ENCODE peak calls at places on chromosomes 12 and 14, in four cellular contexts. F, I, S and X are unnamed samples. For H3K9me3, the result is how much of the 10 kb centered on the place peaks cover.

GRCh38 chr14:77323571-77323970 is 2.7 kb downstream of the GSTZ1 start:
- DNase-seq in F (no peak), I (no peak), S (no peak), X (no peak)

GRCh38 chr14:99951085-99951484 is 114.1 kb upstream of the EVL start:
- DNase-seq in F (no peak), I (no peak), S (no peak), X (no peak)

GRCh38 chr12:83796527-83796926 is 1109.8 kb downstream of the TMTC2 start:
- DNase-seq in F (peak), I (no peak), S (peak), X (no peak)

GRCh38 chr14:50688875-50689274 is 20.8 kb upstream of the SAV1 start:
- DNase-seq in F (no peak), I (no peak), S (no peak), X (no peak)

GRCh38 chr12:108914031-108914630 is 34.2 kb downstream of the DAO start:
- DNase-seq in F (peak), I (no peak), S (no peak), X (no peak)

GRCh38 chr12:127550271-127550670 is 716.7 kb upstream of the TMEM132C start:
- DNase-seq in F (peak), I (no peak), S (no peak), X (no peak)

GRCh38 chr12:13801543-13801942 is 179.9 kb downstream of the GRIN2B start:
- DNase-seq in F (no peak), I (no peak), S (no peak), X (no peak)

GRCh38 chr14:90539996-90540395 is 143.2 kb downstream of the CALM1 start:
- DNase-seq in F (no peak), I (no peak), S (no peak), X (no peak)

GRCh38 chr14:91911474-91912032 is 35.9 kb downstream of the FBLN5 start:
- DNase-seq in F (peak), I (peak), S (peak), X (peak)

GRCh38 chr14:74704656-74705055 is 8.2 kb downstream of the AREL1 start:
- DNase-seq in F (no peak), I (no peak), S (no peak), X (no peak)

GRCh38 chr14:35355981-35356839 is 48.3 kb downstream of the NFKBIA start:
- DNase-seq in F (peak), I (no peak), S (no peak), X (no peak)

GRCh38 chr12:124730455-124730932 is 133.2 kb downstream of the SCARB1 start:
- DNase-seq in F (peak), I (no peak), S (no peak), X (no peak)

GRCh38 chr12:6792522-6793201 is 3.3 kb downstream of the CD4 start:
- DNase-seq in F (no peak), I (no peak), S (peak), X (no peak)

GRCh38 chr12:98343002-98343567 is 172.3 kb upstream of the TMPO start:
- DNase-seq in F (no peak), I (no peak), S (no peak), X (no peak)

GRCh38 chr14:71116206-71117122 is 209.2 kb downstream of the PCNX1 start:
- DNase-seq in F (no peak), I (no peak), S (no peak), X (peak)

GRCh38 chr12:106147956-106148355 is 9.2 kb upstream of the NUAK1 start:
- DNase-seq in F (no peak), I (peak), S (no peak), X (no peak)

GRCh38 chr12:73817161-73817560 is 720.5 kb upstream of the ATXN7L3B start:
- DNase-seq in F (no peak), I (no peak), S (no peak), X (no peak)

GRCh38 chr14:32150392-32150791 is 51.5 kb upstream of the RNU6-7 start:
- DNase-seq in F (no peak), I (no peak), S (no peak), X (no peak)

GRCh38 chr12:105567061-105567460 is 236.6 kb downstream of the C12orf75 start:
- DNase-seq in F (no peak), I (no peak), S (no peak), X (no peak)

GRCh38 chr14:36585100-36585499 is 2.7 kb upstream of the NKX2-8 start:
- DNase-seq in F (no peak), I (no peak), S (no peak), X (no peak)

GRCh38 chr12:99644629-99645028 is 2.9 kb upstream of the GARIN6 start:
- DNase-seq in F (no peak), I (no peak), S (no peak), X (no peak)

GRCh38 chr12:67456281-67456918 is 187.2 kb downstream of the CAND1 start:
- DNase-seq in F (peak), I (peak), S (peak), X (no peak)

GRCh38 chr12:38907171-38907923 is 2.0 kb upstream of the CPNE8 start:
- DNase-seq in F (no peak), I (no peak), S (no peak), X (no peak)

GRCh38 chr12:38903596-38903995 is 1.8 kb downstream of the CPNE8 start:
- DNase-seq in F (no peak), I (no peak), S (no peak), X (no peak)

GRCh38 chr12:38906482-38907170 is 1.2 kb upstream of the CPNE8 start:
- DNase-seq in F (peak), I (peak), S (peak), X (no peak)

GRCh38 chr12:38904932-38905479 is 385 bp downstream of the CPNE8 start:
- DNase-seq in F (peak), I (peak), S (peak), X (no peak)

DNA sequence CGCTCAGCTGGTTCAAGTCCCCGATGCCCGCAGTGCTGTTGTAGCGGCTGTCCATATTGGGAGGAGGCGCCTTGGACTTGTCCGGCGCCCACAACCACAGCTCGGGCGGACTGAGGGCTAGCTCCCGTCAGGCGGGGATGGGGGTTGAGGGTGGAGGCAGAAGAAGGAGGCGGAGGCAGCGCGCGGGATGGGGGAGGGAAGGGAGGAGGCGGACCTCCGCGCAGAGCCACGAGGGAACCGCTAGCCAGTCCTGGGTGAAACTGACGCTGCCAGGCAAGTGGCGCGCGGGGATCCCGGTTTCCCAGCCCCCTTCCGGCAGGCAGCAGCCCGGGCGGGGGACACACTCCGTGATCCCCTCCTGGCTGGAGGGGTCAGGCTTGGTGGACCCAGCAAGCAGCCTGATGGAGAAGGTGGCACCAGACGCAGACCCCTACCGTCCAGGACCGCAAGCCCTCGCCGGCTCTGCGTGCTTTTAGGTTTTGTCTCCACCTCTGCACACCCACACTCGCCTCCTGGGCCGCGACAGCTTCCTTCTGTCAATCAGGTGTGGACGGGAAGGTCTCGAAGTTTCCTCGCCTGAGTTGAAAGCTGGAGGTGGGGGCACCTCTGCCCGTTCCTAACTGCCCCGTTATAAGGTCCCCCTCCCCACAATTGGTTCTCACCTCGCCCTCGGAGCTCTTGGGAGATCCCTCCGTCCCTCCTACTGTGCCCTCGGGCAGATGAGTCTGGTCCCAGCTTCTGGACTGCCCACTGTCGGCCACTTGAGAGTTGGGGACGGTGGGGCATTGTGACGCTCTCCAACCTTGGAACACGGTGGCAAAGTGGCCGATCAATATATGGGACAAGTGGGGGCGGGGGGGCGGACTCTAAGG is at the start of gene CPNE8:
- DNase-seq in F (peak), I (peak), S (peak), X (no peak)
- TF ChIP-seq EZH2phosphoT487 in F (no peak), I (no peak), S (no peak), X (no peak)

DNA sequence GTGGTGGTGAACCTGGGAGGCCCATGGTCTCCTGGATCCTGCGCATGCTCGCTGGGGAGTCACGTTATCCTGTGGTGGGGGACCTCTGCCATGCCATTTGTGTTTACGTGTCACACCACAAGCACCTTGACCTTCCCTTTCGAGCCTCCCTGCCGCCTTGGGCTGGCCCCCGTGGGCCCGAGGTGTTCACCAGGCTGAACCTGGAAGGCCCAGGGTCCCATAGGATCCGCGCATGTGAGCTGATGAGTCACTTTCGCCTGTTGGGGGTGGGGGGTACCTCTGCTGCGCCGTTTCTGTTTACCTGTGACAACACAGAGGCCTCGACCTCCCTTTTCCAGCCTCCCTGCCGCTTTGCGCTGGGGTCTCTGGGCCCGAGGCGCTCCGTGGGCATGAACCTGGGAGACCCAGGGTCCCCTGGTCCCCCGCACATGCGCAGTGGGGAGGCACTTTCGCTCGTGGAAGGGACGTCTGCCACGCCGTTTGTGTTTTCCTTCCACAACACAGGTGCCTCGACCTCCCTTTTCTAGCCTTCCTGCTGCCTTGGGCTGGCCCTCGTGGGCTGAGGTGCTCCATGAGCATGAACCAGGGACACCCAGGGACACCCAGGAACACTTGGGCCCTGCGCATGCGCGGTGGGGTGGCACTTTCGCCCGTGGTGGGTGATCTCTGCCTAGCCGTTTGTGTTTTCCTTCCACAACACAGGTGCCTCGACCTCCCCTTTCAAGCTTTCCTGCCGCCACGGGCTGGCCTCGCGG is 334.1 kb downstream of the ALG10 start:
- DNase-seq in F (no peak), I (no peak), S (no peak), X (no peak)
- H3K9me3 ChIP-seq in F (under half), I (under half), S (under half), X (under half)

GRCh38 chr12:26080911-26081310 is 43.9 kb downstream of the BHLHE41 start:
- DNase-seq in F (no peak), I (no peak), S (no peak), X (no peak)

GRCh38 chr12:26077915-26078314 is 46.9 kb downstream of the BHLHE41 start:
- DNase-seq in F (peak), I (no peak), S (no peak), X (no peak)
- H3K4me2 ChIP-seq in F (no peak), I (no peak), S (no peak), X (no peak)

GRCh38 chr14:68193970-68194634 is 374.5 kb downstream of the RAD51B start:
- DNase-seq in F (no peak), I (no peak), S (no peak), X (no peak)
- TF ChIP-seq EZH2phosphoT487 in F (no peak), I (no peak), S (no peak), X (no peak)

GRCh38 chr14:105904379-105904778 is 378.0 kb downstream of the TMEM121 start:
- DNase-seq in F (no peak), I (no peak), S (no peak), X (no peak)
- H3K9me3 ChIP-seq in F (under half), I (under half), S (under half), X (under half)

GRCh38 chr12:110248096-110248447 is 33.0 kb upstream of the ATP2A2 start:
- DNase-seq in F (no peak), I (no peak), S (no peak), X (no peak)
- H3K4me2 ChIP-seq in F (no peak), I (no peak), S (no peak), X (no peak)

GRCh38 chr14:64799555-64799954 is 80.2 kb downstream of the SPTB start:
- DNase-seq in F (no peak), I (no peak), S (no peak), X (no peak)

GRCh38 chr14:64804754-64805260 is 74.9 kb downstream of the SPTB start:
- DNase-seq in F (no peak), I (no peak), S (no peak), X (no peak)

GRCh38 chr14:64801046-64801445 is 78.7 kb downstream of the SPTB start:
- DNase-seq in F (no peak), I (no peak), S (no peak), X (no peak)

GRCh38 chr14:64800000-64800399 is 79.7 kb downstream of the SPTB start:
- DNase-seq in F (peak), I (peak), S (peak), X (peak)

GRCh38 chr14:64801800-64802199 is 77.9 kb downstream of the SPTB start:
- DNase-seq in F (peak), I (peak), S (peak), X (no peak)
- TF ChIP-seq EZH2phosphoT487 in F (no peak), I (no peak), S (no peak), X (no peak)

DNA sequence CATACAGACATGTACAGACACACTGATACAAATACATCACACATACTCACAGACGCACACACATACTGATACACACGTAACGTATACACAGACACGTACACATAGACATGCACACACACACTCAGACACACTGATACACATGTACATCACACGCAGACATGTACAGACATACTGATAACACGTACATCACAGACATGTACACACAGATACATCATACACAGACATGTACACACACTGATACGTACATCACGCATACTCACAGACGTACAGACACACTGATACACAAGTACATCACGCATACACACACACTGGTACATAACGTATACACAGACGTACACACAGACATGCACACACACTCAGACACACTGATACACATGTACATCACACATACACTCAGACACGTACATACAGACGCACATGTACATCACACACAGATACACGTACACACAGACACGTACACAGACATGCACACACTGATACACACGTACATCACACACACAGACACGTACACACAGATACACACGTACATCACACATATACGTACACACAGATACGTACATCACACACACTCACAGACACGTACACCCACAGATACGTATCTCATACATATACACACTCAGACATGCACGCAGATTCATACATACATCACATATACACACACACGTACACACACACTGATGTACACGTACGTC is 5.1 kb downstream of the ZNF605 start:
- DNase-seq in F (no peak), I (no peak), S (no peak), X (no peak)
- H3K9me3 ChIP-seq in F (under half), I (under half), S (under half), X (under half)

GRCh38 chr12:63308701-63309100 is 157.7 kb upstream of the AVPR1A start:
- DNase-seq in F (peak), I (no peak), S (no peak), X (no peak)
- H3K4me2 ChIP-seq in F (no peak), I (no peak), S (no peak), X (no peak)